ENCODE peak calls at places on chromosome 11, in four cellular contexts. X is SK-N-SH, C is prostate gland, J is AML-193. F is an unnamed sample.
A peak's percentile ranks its signal among the peaks of the same experiment; 100 is the strongest.

GRCh38 chr11:60098508-60098907 is 10.0 kb downstream of the MS4A2 start:
- DNase-seq in X (no peak), C (no peak), J (no peak), F (no peak)

GRCh38 chr11:86459682-86460460 is 85.2 kb downstream of the CCDC81 start:
- DNase-seq in X (peak; percentile 14), C (peak; percentile 56), J (no peak), F (no peak)

GRCh38 chr11:120334894-120335462 is 1.2 kb upstream of the ARHGEF12 start:
- DNase-seq in X (peak; percentile 59), C (peak; percentile 83), J (peak; percentile 76), F (peak; percentile 33)

GRCh38 chr11:33690290-33691050 is 10.2 kb downstream of the C11orf91 start:
- DNase-seq in X (no peak), C (no peak), J (no peak), F (no peak)

GRCh38 chr11:111586305-111586915 is 15.8 kb upstream of the SIK2 start:
- DNase-seq in X (peak; percentile 27), C (peak; percentile 54), J (peak; percentile 50), F (peak; percentile 36)

GRCh38 chr11:69931060-69931910 is 112.1 kb upstream of the FGF3 start:
- DNase-seq in X (no peak), C (no peak), J (no peak), F (no peak)

GRCh38 chr11:64606796-64607380 is 15.9 kb downstream of the SLC22A12 start:
- DNase-seq in X (no peak), C (no peak), J (no peak), F (no peak)

GRCh38 chr11:14182833-14183340 is 176.1 kb downstream of the RRAS2 start:
- DNase-seq in X (no peak), C (no peak), J (no peak), F (no peak)

GRCh38 chr11:68504432-68505066 is 44.0 kb downstream of the PPP6R3 start:
- DNase-seq in X (no peak), C (no peak), J (no peak), F (no peak)

GRCh38 chr11:60343094-60343704 is 16.1 kb downstream of the MS4A6E start:
- DNase-seq in X (no peak), C (no peak), J (peak; percentile 31), F (no peak)

GRCh38 chr11:33640730-33641371 is 59.8 kb downstream of the C11orf91 start:
- DNase-seq in X (no peak), C (no peak), J (no peak), F (no peak)

GRCh38 chr11:86416494-86416893 is 41.8 kb downstream of the CCDC81 start:
- DNase-seq in X (no peak), C (no peak), J (no peak), F (no peak)

GRCh38 chr11:94519478-94520084 is 7.3 kb downstream of the C11orf97 start:
- DNase-seq in X (peak; percentile 38), C (no peak), J (peak; percentile 58), F (no peak)

GRCh38 chr11:9203715-9204311 is 61.3 kb downstream of the DENND5A start:
- DNase-seq in X (peak; percentile 10), C (no peak), J (no peak), F (no peak)